ENCODE peak calls at places on chromosomes 3 and 15, in four cellular contexts. X is upper lobe of left lung, P is HepG2, V is A549. K is an unnamed sample.

GRCh38 chr3:100171211-100171700 is 57.0 kb upstream of the FILIP1L start:
- ATAC-seq in X (no peak), P (no peak), V (no peak), K (no peak)

GRCh38 chr3:195746751-195747150 is 26.0 kb downstream of the MUC20 start:
- ATAC-seq in X (no peak), P (no peak), V (no peak), K (no peak)

GRCh38 chr3:54164192-54164975 is 42.0 kb downstream of the CACNA2D3 start:
- ATAC-seq in X (no peak), P (no peak), V (no peak), K (peak; percentile 28)

GRCh38 chr3:21795152-21795837 is 44.3 kb upstream of the ZNF385D start:
- ATAC-seq in X (no peak), P (no peak), V (no peak), K (peak; percentile 50)

GRCh38 chr3:118948146-118948545 is 86.5 kb downstream of the IGSF11 start:
- ATAC-seq in X (no peak), P (no peak), V (no peak), K (no peak)

GRCh38 chr3:182959474-182960350 is 20.6 kb downstream of the DCUN1D1 start:
- ATAC-seq in X (no peak), P (peak; percentile 63), V (peak; percentile 36), K (no peak)

GRCh38 chr15:44243829-44244228 is 44.7 kb upstream of the GOLM2 start:
- ATAC-seq in X (no peak), P (no peak), V (no peak), K (no peak)

GRCh38 chr15:54282228-54282836 is 304.1 kb downstream of the UNC13C start:
- ATAC-seq in X (no peak), P (peak; percentile 57), V (no peak), K (no peak)

GRCh38 chr3:136624894-136625815 is 127.0 kb downstream of the STAG1 start:
- ATAC-seq in X (peak; percentile 87), P (peak; percentile 98), V (peak; percentile 78), K (no peak)

GRCh38 chr3:112027839-112028238 is 6.7 kb upstream of the TMPRSS7 start:
- ATAC-seq in X (no peak), P (no peak), V (no peak), K (no peak)

GRCh38 chr15:88664151-88664778 is 25.4 kb downstream of the ISG20 start:
- ATAC-seq in X (peak; percentile 48), P (peak; percentile 57), V (peak; percentile 75), K (no peak)

GRCh38 chr3:4828279-4829030 is 150.8 kb upstream of the BHLHE40 start:
- ATAC-seq in X (no peak), P (no peak), V (no peak), K (peak; percentile 69)

GRCh38 chr3:196016485-196016884 is 65.4 kb downstream of the TFRC start:
- ATAC-seq in X (no peak), P (no peak), V (peak; percentile 45), K (no peak)

GRCh38 chr15:68542771-68543544 is 35.8 kb upstream of the CORO2B start:
- ATAC-seq in X (peak; percentile 70), P (no peak), V (peak; percentile 95), K (peak; percentile 89)

GRCh38 chr15:38878946-38879345 is 314.3 kb upstream of the RASGRP1 start:
- ATAC-seq in X (no peak), P (no peak), V (no peak), K (no peak)

GRCh38 chr3:96416549-96417255 is 397.7 kb upstream of the EPHA6 start:
- ATAC-seq in X (no peak), P (no peak), V (no peak), K (no peak)

GRCh38 chr3:142276780-142277179 is 51.4 kb upstream of the GK5 start:
- ATAC-seq in X (peak; percentile 57), P (no peak), V (no peak), K (peak; percentile 57)

GRCh38 chr15:76185716-76186115 is 125.6 kb downstream of the ETFA start:
- ATAC-seq in X (peak; percentile 42), P (peak; percentile 72), V (peak; percentile 86), K (no peak)

GRCh38 chr3:107894998-107895397 is 195.8 kb downstream of the CD47 start:
- ATAC-seq in X (no peak), P (no peak), V (no peak), K (no peak)

GRCh38 chr15:92460023-92460422 is 66.3 kb downstream of the ST8SIA2 start:
- ATAC-seq in X (no peak), P (no peak), V (no peak), K (no peak)

GRCh38 chr15:38609097-38609738 is 44.6 kb upstream of the RASGRP1 start:
- ATAC-seq in X (no peak), P (no peak), V (no peak), K (no peak)

GRCh38 chr3:48155122-48155521 is 33.1 kb downstream of the CDC25A start:
- ATAC-seq in X (no peak), P (no peak), V (peak; percentile 41), K (no peak)

GRCh38 chr3:114456742-114457141 is 162.9 kb downstream of the TIGIT start:
- ATAC-seq in X (no peak), P (no peak), V (no peak), K (no peak)

GRCh38 chr3:169323580-169324453 is 339.7 kb downstream of the MECOM start:
- ATAC-seq in X (peak; percentile 73), P (no peak), V (no peak), K (peak; percentile 78)

GRCh38 chr15:62570405-62570783 is 405.3 kb upstream of the C2CD4B start:
- ATAC-seq in X (no peak), P (peak; percentile 27), V (peak; percentile 21), K (peak; percentile 26)

GRCh38 chr15:58295637-58296036 is 136.2 kb upstream of the LIPC start:
- ATAC-seq in X (no peak), P (no peak), V (no peak), K (no peak)

GRCh38 chr3:107810195-107811071 is 280.4 kb downstream of the CD47 start:
- ATAC-seq in X (no peak), P (peak; percentile 94), V (no peak), K (no peak)

GRCh38 chr3:73471986-73472385 is 152.8 kb downstream of the PDZRN3 start:
- ATAC-seq in X (no peak), P (no peak), V (no peak), K (no peak)

GRCh38 chr15:76382987-76383728 is 46.6 kb downstream of the ISL2 start:
- ATAC-seq in X (no peak), P (no peak), V (no peak), K (no peak)

GRCh38 chr15:93250212-93250611 is 161.2 kb upstream of the RGMA start:
- ATAC-seq in X (no peak), P (no peak), V (no peak), K (no peak)

GRCh38 chr15:61660579-61660978 is 399.7 kb downstream of the VPS13C start:
- ATAC-seq in X (no peak), P (no peak), V (no peak), K (peak; percentile 68)

GRCh38 chr3:67376416-67376815 is 278.0 kb downstream of the SUCLG2 start:
- ATAC-seq in X (no peak), P (no peak), V (no peak), K (no peak)

GRCh38 chr15:29749365-29750086 is 72.7 kb downstream of the TJP1 start:
- ATAC-seq in X (peak; percentile 37), P (peak; percentile 42), V (peak; percentile 79), K (no peak)

GRCh38 chr15:72749700-72750099 is 33.9 kb downstream of the ADPGK start:
- ATAC-seq in X (no peak), P (no peak), V (no peak), K (no peak)

GRCh38 chr15:57697588-57697987 is 8.9 kb upstream of the POLR2M start:
- ATAC-seq in X (no peak), P (no peak), V (no peak), K (no peak)

GRCh38 chr3:135172191-135172869 is 377.3 kb downstream of the EPHB1 start:
- ATAC-seq in X (no peak), P (no peak), V (no peak), K (no peak)

DNA sequence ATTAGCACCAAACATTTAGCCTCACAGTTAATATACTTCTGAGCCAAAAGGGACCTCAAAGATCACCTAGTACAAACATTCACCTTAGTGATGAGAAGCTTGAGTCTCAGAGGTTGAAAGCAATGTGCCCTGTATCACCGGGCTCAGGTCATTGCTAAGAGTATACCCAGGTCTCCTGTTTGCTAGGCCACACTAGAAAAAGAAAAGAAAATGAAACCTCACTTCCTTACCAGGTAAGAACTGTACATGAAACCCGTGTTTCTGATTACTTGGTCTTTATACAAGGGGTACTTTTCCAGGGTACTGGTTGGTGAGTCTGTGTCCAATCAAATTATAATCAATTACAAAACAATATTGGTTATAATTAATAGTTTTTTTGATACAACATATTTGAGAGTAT is 192.4 kb downstream of the ADAMTS9 start:
- ATAC-seq in X (no peak), P (no peak), V (no peak), K (no peak)
- TF ChIP-seq EP300 in X (no peak), P (no peak), V (no peak), K (no peak)

GRCh38 chr3:38620236-38620635 is 29.3 kb downstream of the SCN5A start:
- ATAC-seq in X (no peak), P (no peak), V (no peak), K (no peak)
- TF ChIP-seq EP300 in X (no peak), P (no peak), V (no peak), K (no peak)

GRCh38 chr3:176490357-176490756 is 706.9 kb downstream of the TBL1XR1 start:
- ATAC-seq in X (no peak), P (no peak), V (no peak), K (no peak)

DNA sequence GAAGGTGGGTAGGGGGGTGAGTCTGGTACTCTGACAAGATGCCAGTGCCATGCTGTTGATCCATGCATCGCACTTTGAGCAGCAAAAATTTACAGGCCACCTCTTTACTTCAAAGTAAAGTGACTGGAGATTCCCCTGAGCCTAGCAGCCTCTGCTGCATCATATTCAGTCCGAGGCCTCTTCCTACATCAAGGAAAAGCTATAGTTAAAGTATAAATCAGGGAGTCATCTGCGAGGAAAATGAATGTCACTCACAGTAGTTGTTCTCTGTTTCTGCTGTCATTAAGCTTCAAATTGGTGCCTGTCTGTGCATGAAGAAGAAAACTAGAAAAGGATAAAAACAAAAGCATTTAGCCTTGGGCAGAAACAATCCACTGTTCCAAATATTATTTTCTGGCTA is 706.2 kb downstream of the TBL1XR1 start:
- ATAC-seq in X (no peak), P (no peak), V (no peak), K (no peak)
- TF ChIP-seq EP300 in X (no peak), P (no peak), V (no peak), K (no peak)

DNA sequence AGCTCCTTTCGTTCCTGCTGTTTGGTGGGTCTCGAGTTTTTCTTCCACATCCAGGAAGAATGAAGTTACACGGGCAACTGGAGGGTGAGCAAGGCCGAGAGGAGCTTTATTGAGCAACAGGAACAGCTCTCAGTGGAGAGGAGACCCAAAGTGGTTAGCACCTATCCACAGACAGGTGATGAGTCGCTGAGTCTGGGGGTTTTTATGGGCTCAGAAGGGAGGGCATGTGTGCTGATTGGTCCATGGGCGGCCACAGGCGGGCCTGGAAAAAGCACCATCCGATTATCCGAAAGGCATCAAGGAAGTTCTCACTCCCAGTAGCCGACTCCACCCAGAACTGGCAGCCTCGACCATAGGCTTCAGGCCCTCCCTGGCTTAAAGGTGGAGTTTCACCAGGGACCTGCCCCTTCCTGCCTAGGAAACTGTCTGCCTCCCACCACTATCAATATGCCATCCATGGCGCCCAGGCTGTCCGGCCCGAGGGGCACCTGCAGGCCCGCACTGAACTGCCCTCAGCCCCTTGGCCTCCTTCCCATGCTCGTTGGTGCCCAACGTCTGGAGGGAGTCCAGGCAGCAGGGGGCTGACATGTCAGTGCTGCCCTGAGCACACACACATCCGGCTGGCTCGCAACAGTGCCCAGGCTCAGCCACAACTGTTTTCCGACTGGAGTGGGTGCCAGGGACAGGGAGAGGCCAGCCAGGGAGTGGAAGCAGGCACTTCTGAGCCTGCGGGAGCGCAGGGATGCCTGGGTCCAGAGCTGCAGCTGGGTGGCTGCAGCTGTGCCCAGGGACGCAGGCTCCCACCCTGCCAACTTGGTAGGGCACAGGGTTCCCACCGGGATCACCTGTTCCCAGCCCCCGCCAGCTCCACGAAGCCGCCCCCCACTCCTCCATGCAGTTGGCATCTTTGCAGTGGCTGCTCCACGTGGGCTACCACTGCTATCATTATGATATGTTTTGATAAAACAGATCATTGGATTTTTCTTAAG is 170.2 kb downstream of the FNDC3B start:
- ATAC-seq in X (peak; percentile 37), P (peak; percentile 47), V (peak; percentile 68), K (peak; percentile 70)
- TF ChIP-seq EP300 in X (no peak), P (no peak), V (no peak), K (no peak)